ENCODE peak calls at places on chromosomes 11 and 22, in ten cellular contexts. Q is GM06990, S is psoas muscle, W is endothelial cell, E is coronary artery, Z is AG04450, I is AG10803, L is choroid plexus epithelial cell, U is kidney epithelial cell, M is K562. J is an unnamed sample.

GRCh38 chr11:76861490-76861953 is 804 bp downstream of the ACER3 start:
- DNase-seq in Q (no peak), M (peak), I (no peak), Z (no peak), U (no peak), W (no peak), S (no peak), L (no peak), E (no peak), J (no peak)

GRCh38 chr11:33116535-33116934 is 44.7 kb downstream of the CSTF3 start:
- DNase-seq in L (peak), Z (no peak), S (no peak), M (no peak), I (no peak), Q (no peak), W (no peak), E (no peak), U (peak), J (no peak)

GRCh38 chr11:121293276-121293569 is 652 bp downstream of the SC5D start:
- DNase-seq in U (no peak), E (no peak), S (no peak), W (no peak), M (no peak), I (no peak), Z (no peak), L (peak), Q (no peak), J (no peak)

GRCh38 chr11:131468565-131468964 is 98.2 kb downstream of the NTM start:
- DNase-seq in Z (no peak), L (peak), S (no peak), E (no peak), M (no peak), W (no peak), I (no peak), U (no peak), Q (no peak), J (no peak)

GRCh38 chr11:112995423-112996084 is 34.3 kb downstream of the NCAM1 start:
- DNase-seq in E (no peak), L (no peak), S (no peak), W (no peak), Q (no peak), Z (no peak), M (no peak), U (no peak), I (no peak), J (peak)

GRCh38 chr11:36078686-36079055 is 134.8 kb downstream of the LDLRAD3 start:
- DNase-seq in W (no peak), E (no peak), S (no peak), I (no peak), L (no peak), Z (no peak), U (no peak), M (no peak), Q (no peak), J (no peak)

GRCh38 chr22:17501679-17502285 is 61.5 kb upstream of the SLC25A18 start:
- DNase-seq in L (peak), S (no peak), U (no peak), I (peak), Z (peak), M (peak), E (no peak), W (peak), Q (peak), J (no peak)

GRCh38 chr11:117604349-117604995 is 192.5 kb downstream of the DSCAML1 start:
- DNase-seq in Q (no peak), U (no peak), L (peak), I (no peak), W (no peak), E (no peak), M (no peak), Z (no peak), S (no peak), J (no peak)

GRCh38 chr22:37201066-37201820 is 11.0 kb downstream of the SSTR3 start:
- DNase-seq in S (peak), W (no peak), M (no peak), I (no peak), L (no peak), U (no peak), E (no peak), Z (no peak), Q (no peak), J (no peak)

GRCh38 chr22:38046070-38046748 is 11.0 kb upstream of the PICK1 start:
- DNase-seq in S (no peak), Q (no peak), M (no peak), U (no peak), Z (no peak), E (no peak), I (no peak), L (no peak), W (no peak), J (peak)

GRCh38 chr11:4017129-4017528 is 77.5 kb upstream of the RRM1 start:
- DNase-seq in E (no peak), W (no peak), L (no peak), Q (no peak), I (no peak), U (no peak), Z (no peak), S (no peak), M (no peak), J (no peak)

GRCh38 chr11:130868865-130869264 is 47.4 kb downstream of the SNX19 start:
- DNase-seq in M (no peak), W (no peak), Z (no peak), S (no peak), I (no peak), L (no peak), E (no peak), U (no peak), Q (no peak), J (no peak)

GRCh38 chr11:47185305-47186075 is 744 bp downstream of the PACSIN3 start:
- DNase-seq in I (peak), Z (no peak), W (peak), Q (no peak), E (peak), U (no peak), M (no peak), S (peak), L (no peak), J (peak)

GRCh38 chr11:65442952-65443351 is 20.4 kb downstream of the NEAT1 start:
- DNase-seq in Z (no peak), L (peak), E (peak), S (no peak), M (no peak), I (peak), U (no peak), Q (peak), W (no peak), J (no peak)

GRCh38 chr22:18144105-18144504 is 5.9 kb upstream of the USP18 start:
- DNase-seq in Q (no peak), W (no peak), I (no peak), Z (no peak), U (no peak), M (no peak), E (peak), S (no peak), L (no peak), J (no peak)

GRCh38 chr11:125070699-125071254 is 7.7 kb downstream of the SLC37A2 start:
- DNase-seq in U (no peak), E (peak), S (peak), Q (peak), W (no peak), L (peak), I (peak), M (peak), Z (no peak), J (no peak)

GRCh38 chr22:20295262-20296064 is 24.4 kb downstream of the DGCR6L start:
- DNase-seq in M (no peak), L (no peak), E (no peak), U (no peak), Z (no peak), I (no peak), W (no peak), S (no peak), Q (no peak), J (no peak)

GRCh38 chr11:123194308-123195181 is 503 bp downstream of the CLMP start:
- DNase-seq in E (peak), I (peak), S (peak), Z (no peak), M (no peak), W (peak), Q (no peak), L (no peak), U (no peak), J (peak)

GRCh38 chr22:19807914-19808872 is 46.5 kb downstream of the GNB1L start:
- DNase-seq in U (no peak), S (no peak), Z (no peak), I (no peak), M (no peak), Q (no peak), E (no peak), W (no peak), L (no peak), J (no peak)

GRCh38 chr11:71093783-71094182 is 158.6 kb downstream of the SHANK2 start:
- DNase-seq in Q (no peak), M (no peak), W (no peak), S (no peak), L (no peak), I (no peak), Z (no peak), U (no peak), E (no peak), J (no peak)

GRCh38 chr11:9851366-9851765 is 187.5 kb downstream of the SWAP70 start:
- DNase-seq in Z (no peak), E (no peak), Q (no peak), M (no peak), I (peak), U (no peak), S (no peak), W (no peak), L (peak), J (no peak)

GRCh38 chr11:66421492-66422205 is 814 bp downstream of the NPAS4 start:
- DNase-seq in S (peak), W (peak), L (peak), U (no peak), I (peak), Q (peak), Z (peak), M (peak), E (peak), J (peak)

GRCh38 chr22:35352214-35353111 is 28.4 kb upstream of the HMOX1 start:
- DNase-seq in U (no peak), Z (no peak), Q (peak), S (peak), W (peak), I (peak), E (peak), M (peak), L (no peak), J (peak)

GRCh38 chr22:23580586-23581251 is 629 bp upstream of the IGLL1 start:
- DNase-seq in U (no peak), M (no peak), Z (no peak), L (no peak), W (no peak), Q (no peak), S (no peak), E (no peak), I (no peak), J (no peak)

GRCh38 chr11:68200639-68201038 is 12.5 kb downstream of the KMT5B start:
- DNase-seq in S (no peak), Z (no peak), M (no peak), E (no peak), Q (no peak), U (no peak), W (no peak), L (peak), I (peak), J (no peak)

GRCh38 chr11:134514354-134514951 is 102.4 kb upstream of the B3GAT1 start:
- DNase-seq in W (no peak), U (no peak), L (no peak), I (no peak), Q (no peak), Z (no peak), S (no peak), M (no peak), E (no peak), J (no peak)

GRCh38 chr11:112025682-112026081 is 474 bp downstream of the DLAT start:
- DNase-seq in U (no peak), L (peak), Q (no peak), S (no peak), M (no peak), I (peak), Z (no peak), E (no peak), W (no peak), J (no peak)

GRCh38 chr11:2779981-2780849 is 80.4 kb upstream of the KCNQ1OT1 start:
- DNase-seq in E (peak), M (peak), Q (no peak), S (peak), Z (no peak), W (peak), I (no peak), L (peak), U (no peak), J (no peak)

GRCh38 chr11:35424157-35424945 is 5.0 kb upstream of the SLC1A2 start:
- DNase-seq in W (no peak), S (no peak), L (peak), Z (no peak), Q (no peak), M (no peak), U (no peak), E (no peak), I (peak), J (no peak)

GRCh38 chr22:20031732-20032406 is 11.0 kb downstream of the TANGO2 start:
- DNase-seq in I (no peak), U (no peak), E (no peak), L (no peak), Q (peak), M (no peak), W (no peak), Z (no peak), S (no peak), J (no peak)

DNA sequence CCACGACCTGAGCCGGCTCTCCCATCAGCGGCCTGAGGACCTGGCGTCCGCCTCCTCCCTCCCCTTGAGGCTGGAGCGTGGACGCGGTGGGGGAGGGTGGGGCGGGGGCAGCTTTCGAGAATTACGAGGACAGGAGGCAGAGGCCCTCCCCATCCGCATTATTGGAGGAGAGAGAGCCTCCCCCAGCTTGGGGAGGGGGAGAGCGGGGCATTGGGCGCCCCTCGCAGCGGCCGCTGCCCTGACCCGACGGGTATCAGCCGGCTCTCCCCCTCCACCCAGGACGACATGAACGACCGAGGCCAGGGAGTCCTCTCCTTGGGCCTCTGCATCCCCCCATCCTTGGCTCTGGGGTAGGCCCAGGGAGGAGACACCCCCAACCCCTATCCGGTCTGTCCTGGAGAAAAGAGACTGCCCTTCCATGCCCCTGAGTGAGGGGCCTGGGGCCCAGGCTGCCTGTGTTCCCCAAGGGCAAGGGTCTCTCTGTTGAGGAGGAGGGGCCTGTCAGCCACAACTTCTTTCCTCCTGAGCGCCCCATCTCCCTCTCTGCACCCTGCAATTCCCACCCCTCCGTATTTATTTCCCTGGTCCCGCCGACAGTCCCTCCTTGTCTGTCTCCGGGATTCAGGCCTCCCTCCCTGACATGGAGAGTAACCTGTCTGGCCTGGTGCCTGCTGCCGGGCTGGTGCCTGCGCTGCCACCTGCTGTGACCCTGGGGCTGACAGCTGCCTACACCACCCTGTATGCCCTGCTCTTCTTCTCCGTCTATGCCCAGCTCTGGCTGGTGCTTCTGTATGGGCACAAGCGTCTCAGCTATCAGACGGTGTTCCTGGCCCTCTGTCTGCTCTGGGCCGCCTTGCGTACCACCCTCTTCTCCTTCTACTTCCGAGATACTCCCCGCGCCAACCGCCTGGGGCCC is 495 bp downstream of the GPR137 start:
- DNase-seq in E (no peak), S (peak), M (no peak), I (no peak), Z (no peak), U (no peak), Q (peak), W (no peak), L (no peak), J (no peak)
- TF ChIP-seq CTCF in E (no peak), S (no peak), M (no peak), I (no peak), Z (no peak), U (peak), Q (peak), W (no peak), L (no peak), J (no peak)

GRCh38 chr11:114282488-114282887 is 13.7 kb upstream of the NNMT start:
- DNase-seq in L (no peak), U (no peak), Z (no peak), I (no peak), W (no peak), E (no peak), M (no peak), Q (no peak), S (no peak), J (no peak)

GRCh38 chr11:114280696-114281095 is 15.5 kb upstream of the NNMT start:
- DNase-seq in W (peak), Q (no peak), Z (peak), U (peak), L (peak), S (peak), E (no peak), M (peak), I (peak), J (peak)

GRCh38 chr11:114279778-114280532 is 16.2 kb upstream of the NNMT start:
- DNase-seq in E (no peak), W (no peak), U (no peak), L (peak), Q (no peak), S (no peak), Z (no peak), M (no peak), I (peak), J (no peak)

GRCh38 chr11:114283422-114283821 is 12.8 kb upstream of the NNMT start:
- DNase-seq in L (no peak), S (no peak), W (no peak), E (no peak), I (no peak), U (no peak), Q (no peak), Z (no peak), M (no peak), J (no peak)

DNA sequence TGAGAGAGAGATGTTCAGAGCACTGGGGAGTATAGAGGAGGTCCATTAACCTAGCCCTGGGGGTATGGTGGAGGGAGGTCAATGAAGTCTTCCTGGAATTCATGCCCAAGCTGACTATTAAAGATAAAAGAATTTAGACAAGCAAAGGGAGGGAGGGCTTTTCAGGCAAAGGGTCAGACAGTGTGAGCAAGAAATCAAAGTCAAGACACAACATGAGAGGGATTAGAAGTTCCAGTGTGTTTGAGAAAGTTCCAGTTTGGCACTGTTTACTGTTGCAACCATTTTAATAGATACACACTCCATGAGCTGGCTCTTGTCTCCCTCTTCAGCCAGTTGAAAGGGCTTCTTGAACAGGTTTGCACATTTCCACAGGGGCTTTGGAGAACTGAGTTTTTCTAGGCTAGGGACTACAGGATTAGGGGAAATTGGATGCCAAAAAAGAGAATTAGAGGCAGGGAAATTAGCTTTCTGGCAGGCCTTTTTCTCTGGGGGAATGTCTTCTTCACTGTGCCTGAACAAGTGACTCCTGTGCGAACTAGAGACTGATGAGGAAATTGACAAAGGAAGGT is 14.7 kb upstream of the NNMT start:
- DNase-seq in S (no peak), U (no peak), Z (no peak), I (peak), M (no peak), W (no peak), L (no peak), Q (no peak), E (no peak), J (no peak)
- TF ChIP-seq CTCF in S (no peak), U (no peak), Z (no peak), I (no peak), M (no peak), W (no peak), L (no peak), Q (no peak), E (no peak), J (no peak)

GRCh38 chr11:83511646-83512045 is 225.5 kb upstream of the CCDC90B start:
- DNase-seq in S (no peak), Z (no peak), W (no peak), M (no peak), L (no peak), U (no peak), E (no peak), Q (no peak), I (no peak), J (no peak)
- TF ChIP-seq CTCF in S (no peak), Z (no peak), W (no peak), M (no peak), L (no peak), U (no peak), E (no peak), Q (no peak), I (no peak), J (no peak)

GRCh38 chr11:87322570-87322969 is 284.8 kb downstream of the TMEM135 start:
- DNase-seq in E (no peak), M (no peak), Z (no peak), L (no peak), I (no peak), U (no peak), W (no peak), S (no peak), Q (no peak), J (no peak)
- TF ChIP-seq CTCF in E (no peak), M (no peak), Z (no peak), L (no peak), I (no peak), U (no peak), W (no peak), S (no peak), Q (no peak), J (no peak)

DNA sequence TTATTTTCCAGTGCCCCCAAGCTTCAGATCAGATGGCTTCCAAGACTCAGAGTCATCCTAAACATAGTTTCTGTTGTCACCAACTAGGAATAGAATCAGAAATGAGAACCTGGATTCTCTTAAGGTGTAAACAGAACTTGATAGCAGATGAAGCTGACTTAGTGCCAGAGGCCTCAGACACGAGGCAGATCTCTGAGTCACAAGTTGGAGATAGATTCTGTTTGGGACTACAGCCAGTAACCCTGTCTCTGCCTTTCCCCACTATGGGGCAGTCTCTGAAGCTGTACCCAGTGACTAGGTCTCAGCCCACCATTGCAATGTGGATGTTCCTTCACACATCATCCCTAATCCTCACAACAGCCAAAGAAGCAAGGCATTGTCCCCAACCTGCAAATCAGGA is 25.4 kb downstream of the NEU3 start:
- DNase-seq in M (peak), L (peak), Q (no peak), W (no peak), U (no peak), S (peak), Z (peak), I (peak), E (no peak), J (no peak)
- TF ChIP-seq CTCF in M (no peak), L (peak), Q (no peak), W (no peak), U (no peak), S (peak), Z (peak), I (peak), E (no peak), J (no peak)

DNA sequence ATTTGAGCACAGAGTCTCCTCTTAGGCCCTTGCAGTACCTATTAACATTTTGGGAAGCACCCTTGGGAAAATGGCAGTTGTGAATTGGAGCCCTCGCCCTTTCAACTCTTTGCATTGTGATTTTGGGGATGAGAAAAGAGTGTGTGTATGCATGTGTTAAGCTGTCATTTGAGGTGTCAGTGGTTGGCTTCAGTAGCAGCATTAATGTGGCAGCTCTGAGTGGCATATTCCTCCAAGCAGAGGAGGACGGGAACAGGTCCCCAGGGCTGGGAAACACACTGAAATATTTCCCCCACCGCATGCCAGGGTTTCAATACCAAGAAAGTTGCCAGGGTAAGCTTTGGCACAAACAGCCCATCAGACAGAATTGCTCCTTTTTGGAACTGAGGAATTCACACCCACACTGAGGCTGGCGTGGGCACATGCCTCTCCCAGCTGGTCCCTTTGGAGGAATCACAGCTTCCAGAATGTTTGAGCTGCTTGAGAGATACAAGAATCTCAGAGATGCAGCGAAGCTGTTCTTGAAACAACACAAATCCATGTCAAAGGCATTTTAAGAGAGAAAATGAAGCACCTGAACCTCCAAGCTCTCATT is 67.4 kb upstream of the RCN1 start:
- DNase-seq in W (no peak), I (no peak), Q (no peak), S (no peak), M (no peak), U (no peak), Z (no peak), E (no peak), L (no peak), J (no peak)
- TF ChIP-seq CTCF in W (no peak), I (no peak), Q (no peak), S (no peak), M (no peak), U (no peak), Z (no peak), E (no peak), L (no peak), J (no peak)

J was measured in nephron progenitor cell.